ENCODE peak calls at places on chromosomes 2 and 18, in four cellular contexts. One of them, this sample, is unnamed.

GRCh38 chr2:127650785-127651380 is 4.9 kb downstream of the GPR17 start:
- DNase-seq in GM12878: no peak
- DNase-seq in H1: no peak
- DNase-seq in HepG2: no peak
- DNase-seq in this sample: no peak

GRCh38 chr2:9327873-9328352 is 95.4 kb downstream of the ITGB1BP1 start:
- DNase-seq in GM12878: no peak
- DNase-seq in H1: no peak
- DNase-seq in HepG2: peak
- DNase-seq in this sample: no peak

GRCh38 chr2:74806913-74807312 is 27.0 kb upstream of the HK2 start:
- DNase-seq in GM12878: no peak
- DNase-seq in HepG2: no peak
- DNase-seq in H1: no peak
- DNase-seq in this sample: no peak

GRCh38 chr2:225994748-225995405 is 595.4 kb downstream of the NYAP2 start:
- DNase-seq in GM12878: no peak
- DNase-seq in H1: no peak
- DNase-seq in HepG2: no peak
- DNase-seq in this sample: no peak

GRCh38 chr2:113208995-113209868 is 35.5 kb downstream of the PSD4 start:
- DNase-seq in HepG2: no peak
- DNase-seq in H1: no peak
- DNase-seq in GM12878: no peak
- DNase-seq in this sample: no peak

GRCh38 chr18:76255070-76255683 is 239.9 kb downstream of the ZNF516 start:
- DNase-seq in H1: no peak
- DNase-seq in GM12878: no peak
- DNase-seq in HepG2: no peak
- DNase-seq in this sample: no peak

GRCh38 chr2:171404258-171404657 is 29.5 kb downstream of the METTL8 start:
- DNase-seq in GM12878: no peak
- DNase-seq in H1: no peak
- DNase-seq in HepG2: peak
- DNase-seq in this sample: no peak

GRCh38 chr2:18623782-18624181 is 34.4 kb upstream of the NT5C1B start:
- DNase-seq in GM12878: no peak
- DNase-seq in H1: no peak
- DNase-seq in HepG2: no peak
- DNase-seq in this sample: no peak

GRCh38 chr2:158414538-158414937 is 42.0 kb downstream of the CCDC148 start:
- DNase-seq in GM12878: no peak
- DNase-seq in H1: no peak
- DNase-seq in HepG2: no peak
- DNase-seq in this sample: no peak

GRCh38 chr2:112776113-112776512 is 8.2 kb downstream of the IL1A start:
- DNase-seq in GM12878: no peak
- DNase-seq in HepG2: no peak
- DNase-seq in H1: no peak
- DNase-seq in this sample: no peak

GRCh38 chr2:238439093-238439849 is 12.5 kb downstream of the ASB1 start:
- DNase-seq in GM12878: no peak
- DNase-seq in H1: no peak
- DNase-seq in HepG2: no peak
- DNase-seq in this sample: no peak

GRCh38 chr2:69102234-69102633 is 89.3 kb downstream of the ANTXR1 start:
- DNase-seq in HepG2: no peak
- DNase-seq in H1: no peak
- DNase-seq in GM12878: no peak
- DNase-seq in this sample: no peak

GRCh38 chr2:46273919-46274318 is 23.3 kb upstream of the EPAS1 start:
- DNase-seq in GM12878: no peak
- DNase-seq in H1: no peak
- DNase-seq in HepG2: no peak
- DNase-seq in this sample: no peak

GRCh38 chr2:23591111-23591510 is 206.1 kb downstream of the KLHL29 start:
- DNase-seq in H1: no peak
- DNase-seq in GM12878: no peak
- DNase-seq in HepG2: no peak
- DNase-seq in this sample: no peak

GRCh38 chr2:28102455-28102874 is 211.9 kb downstream of the BABAM2 start:
- DNase-seq in HepG2: no peak
- DNase-seq in H1: no peak
- DNase-seq in GM12878: no peak
- DNase-seq in this sample: no peak

DNA sequence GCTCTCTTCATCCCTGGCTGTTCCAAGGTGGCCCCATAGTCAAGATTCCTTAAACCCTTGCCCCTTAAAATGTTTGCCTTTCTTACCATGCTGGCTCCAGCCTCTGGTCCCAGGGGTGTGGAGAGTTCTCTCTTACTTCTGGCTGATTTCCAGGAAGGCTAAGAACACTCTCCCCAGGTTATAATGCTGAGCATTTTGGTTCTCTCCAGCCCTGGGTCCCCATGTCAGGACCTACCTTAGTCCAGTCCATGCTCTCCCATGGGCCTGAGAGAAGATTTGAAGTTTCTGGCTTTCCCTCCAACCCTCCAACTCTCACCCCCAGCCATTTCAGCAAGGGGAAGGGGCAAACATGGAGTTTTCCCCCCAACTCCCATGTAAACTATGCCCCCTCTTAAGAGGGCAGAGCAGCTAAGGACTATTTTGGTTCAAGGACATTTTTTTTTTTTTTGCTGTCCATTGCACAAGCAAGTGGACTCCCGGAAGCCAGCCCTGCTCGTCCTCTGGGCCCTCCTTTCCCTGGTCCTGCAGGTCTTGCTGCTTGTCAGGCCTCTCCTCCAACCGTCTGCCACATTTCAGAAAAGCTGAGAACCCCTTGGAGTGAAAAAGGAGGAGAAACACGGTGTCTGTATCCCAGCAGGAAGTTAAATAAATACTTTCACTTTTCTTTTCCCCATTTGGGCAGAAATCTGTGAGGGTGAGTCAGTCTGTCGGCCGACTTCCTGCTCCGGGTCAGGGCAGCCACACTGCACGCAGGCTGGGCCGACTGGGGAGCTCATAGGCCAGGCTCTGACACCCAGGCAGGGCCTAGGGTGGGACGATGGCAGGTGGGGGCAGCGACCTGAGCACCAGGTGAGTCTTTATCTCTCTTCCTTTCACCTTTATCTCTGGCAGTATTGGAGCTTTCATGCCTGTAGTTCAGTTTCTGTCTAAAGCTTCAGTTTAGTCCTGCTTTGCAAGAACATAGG is at the start of gene SP140L:
- DNase-seq in H1: no peak
- DNase-seq in GM12878: peak
- DNase-seq in HepG2: peak
- DNase-seq in this sample: no peak
- TF ChIP-seq TCF12 in H1: no peak
- TF ChIP-seq TCF12 in GM12878: no peak
- TF ChIP-seq TCF12 in HepG2: no peak
- TF ChIP-seq TCF12 in this sample: peak

DNA sequence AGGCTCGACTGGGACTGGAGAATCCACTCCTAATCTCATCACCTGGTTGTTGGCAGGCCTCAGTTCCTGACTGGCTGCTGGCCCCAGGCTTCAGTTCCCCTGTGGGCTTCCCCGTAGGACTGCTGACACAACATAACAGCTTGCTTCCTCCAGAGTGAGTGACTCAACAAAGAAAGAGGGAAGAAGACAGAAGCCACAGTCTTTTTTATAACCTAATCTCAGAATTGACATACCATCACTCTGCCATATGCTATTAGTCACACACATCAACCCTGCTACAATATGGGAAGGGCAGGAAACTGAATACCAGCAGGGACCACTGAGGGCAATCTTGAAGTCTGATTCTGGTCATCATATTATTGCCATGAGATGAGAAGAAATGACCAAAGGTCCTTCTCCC is 76.8 kb upstream of the SLC14A2 start:
- DNase-seq in GM12878: no peak
- DNase-seq in H1: no peak
- DNase-seq in HepG2: no peak
- DNase-seq in this sample: no peak
- TF ChIP-seq TCF12 in GM12878: no peak
- TF ChIP-seq TCF12 in H1: no peak
- TF ChIP-seq TCF12 in HepG2: no peak
- TF ChIP-seq TCF12 in this sample: no peak

GRCh38 chr2:1973636-1974035 is 229.3 kb upstream of the PXDN start:
- DNase-seq in HepG2: no peak
- DNase-seq in H1: no peak
- DNase-seq in GM12878: no peak
- DNase-seq in this sample: no peak

GRCh38 chr2:1972948-1973347 is 228.6 kb upstream of the PXDN start:
- DNase-seq in GM12878: no peak
- DNase-seq in HepG2: no peak
- DNase-seq in H1: no peak
- DNase-seq in this sample: no peak

GRCh38 chr2:1971124-1971523 is 226.8 kb upstream of the PXDN start:
- DNase-seq in H1: no peak
- DNase-seq in HepG2: no peak
- DNase-seq in GM12878: no peak
- DNase-seq in this sample: no peak

GRCh38 chr2:1974391-1974790 is 230.1 kb upstream of the PXDN start:
- DNase-seq in H1: no peak
- DNase-seq in HepG2: no peak
- DNase-seq in GM12878: no peak
- DNase-seq in this sample: no peak

DNA sequence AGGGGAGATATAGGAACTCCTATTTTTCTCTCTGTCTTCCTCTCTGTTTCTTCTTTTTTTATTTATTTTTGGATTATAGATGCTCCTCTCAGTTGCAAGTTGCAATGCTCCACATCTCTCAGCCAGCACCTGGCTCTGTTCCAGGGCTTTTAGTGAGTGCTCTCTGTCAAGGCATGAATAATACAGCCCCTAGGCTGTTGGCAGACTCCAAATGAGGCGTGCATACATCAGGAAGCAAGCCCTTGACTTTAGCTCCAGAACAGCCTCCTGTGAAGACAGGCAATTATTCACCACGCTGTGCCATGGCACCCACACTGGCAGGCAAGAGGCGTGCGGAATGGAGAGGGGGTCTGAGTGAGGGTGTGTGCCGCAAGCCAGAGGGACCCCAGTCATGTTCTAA is 228.1 kb upstream of the PXDN start:
- DNase-seq in GM12878: no peak
- DNase-seq in HepG2: no peak
- DNase-seq in H1: no peak
- DNase-seq in this sample: peak
- TF ChIP-seq TCF12 in GM12878: no peak
- TF ChIP-seq TCF12 in HepG2: no peak
- TF ChIP-seq TCF12 in H1: no peak
- TF ChIP-seq TCF12 in this sample: no peak

GRCh38 chr2:174682578-174683391 is 81.5 kb downstream of the CHRNA1 start:
- DNase-seq in HepG2: no peak
- DNase-seq in GM12878: no peak
- DNase-seq in H1: no peak
- DNase-seq in this sample: peak
- TF ChIP-seq TCF12 in HepG2: no peak
- TF ChIP-seq TCF12 in GM12878: no peak
- TF ChIP-seq TCF12 in H1: no peak
- TF ChIP-seq TCF12 in this sample: no peak

This sample was measured in SK-N-SH.